ENCODE peak calls at places on chromosomes 6 and 20, in five cellular contexts. M is IMR-90, W is H9, G is neuronal stem cell, C is mesenchymal stem cell. B is an unnamed sample.

GRCh38 chr6:26394289-26394688 is 7.8 kb upstream of the BTN3A1 start:
- DNase-seq in C (peak; percentile 60), G (no peak), M (peak; percentile 77), W (no peak), B (no peak)

GRCh38 chr20:57083072-57083471 is 183.4 kb downstream of the BMP7 start:
- DNase-seq in G (no peak), C (no peak), M (no peak), W (no peak), B (no peak)

GRCh38 chr6:34276881-34277762 is 28.3 kb upstream of the SMIM29 start:
- DNase-seq in M (no peak), G (no peak), C (no peak), W (no peak), B (no peak)

GRCh38 chr6:105784179-105784578 is 302.0 kb upstream of the PRDM1 start:
- DNase-seq in W (no peak), C (no peak), G (no peak), M (no peak), B (no peak)

GRCh38 chr6:16205377-16206144 is 32.8 kb upstream of the GMPR start:
- DNase-seq in G (no peak), W (no peak), M (peak; percentile 91), C (peak; percentile 99), B (no peak)

GRCh38 chr6:150058986-150059385 is 9.9 kb downstream of the ULBP3 start:
- DNase-seq in G (no peak), W (no peak), M (no peak), C (no peak), B (no peak)

GRCh38 chr6:144581807-144582537 is 296.8 kb downstream of the UTRN start:
- DNase-seq in C (peak; percentile 27), G (peak; percentile 11), W (peak; percentile 30), M (peak; percentile 44), B (peak; percentile 56)

GRCh38 chr6:31575335-31575901 is at the start of gene TNF:
- DNase-seq in W (no peak), C (no peak), M (no peak), G (no peak), B (no peak)

GRCh38 chr6:84193140-84193708 is 34.2 kb downstream of the CEP162 start:
- DNase-seq in C (peak; percentile 15), M (peak; percentile 83), G (no peak), W (no peak), B (no peak)

GRCh38 chr6:161186173-161186769 is 87.6 kb downstream of the AGPAT4 start:
- DNase-seq in G (no peak), M (peak; percentile 90), C (peak; percentile 48), W (no peak), B (no peak)

GRCh38 chr6:158037771-158038170 is 56.1 kb downstream of the SYNJ2 start:
- DNase-seq in W (no peak), M (no peak), G (no peak), C (no peak), B (no peak)
- H3K4ac ChIP-seq in W (no peak overlapping the region), M (peak overlapping the region; percentile 99), G (no peak overlapping the region), C (peak overlapping the region; percentile 29), B (no peak overlapping the region)

DNA sequence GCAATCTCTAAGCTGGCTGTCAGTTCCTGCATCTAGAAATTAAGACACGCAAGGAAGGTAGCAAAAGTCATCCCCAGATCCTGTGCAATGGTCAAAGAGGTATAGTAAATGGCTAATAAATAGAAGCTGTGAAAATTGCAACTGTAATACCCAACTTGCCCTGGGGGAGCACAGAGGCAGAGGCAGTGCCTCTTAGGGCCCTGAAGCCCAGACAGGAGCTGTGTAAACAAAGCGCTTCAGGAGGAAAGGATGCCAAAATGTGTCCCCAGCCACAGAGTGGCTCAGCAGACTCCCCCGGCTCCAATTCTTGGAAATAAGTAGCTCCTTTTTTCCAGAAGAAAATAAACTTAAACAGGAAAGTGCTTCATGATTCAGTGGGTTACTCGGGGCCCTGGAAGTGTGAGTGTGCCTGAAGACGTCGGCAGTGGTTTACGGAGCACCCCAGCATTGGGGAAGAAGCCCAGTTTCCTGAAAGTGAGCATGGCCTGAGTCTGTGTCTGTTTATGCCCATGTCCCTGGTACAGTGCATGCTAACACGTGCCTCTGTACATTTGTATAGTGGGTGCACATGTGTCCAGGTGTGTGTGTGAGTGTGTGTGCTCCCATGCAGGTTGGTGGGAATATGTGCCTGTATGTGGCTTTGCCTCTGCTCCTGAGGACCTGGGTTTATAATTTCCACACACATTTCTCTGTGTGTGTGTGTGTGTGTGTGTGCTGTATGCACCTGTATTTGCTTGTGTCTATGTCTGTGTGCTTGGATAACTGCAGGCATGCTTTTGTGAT is 246.7 kb downstream of the MAFB start:
- DNase-seq in C (peak; percentile 25), G (no peak), M (no peak), W (peak; percentile 47), B (peak; percentile 65)
- H3K4ac ChIP-seq in C (no peak overlapping the region), G (no peak overlapping the region), M (no peak overlapping the region), W (no peak overlapping the region), B (no peak overlapping the region)

GRCh38 chr20:50027611-50028105 is 44.9 kb downstream of the SNAI1 start:
- DNase-seq in C (peak; percentile 97), W (no peak), M (peak; percentile 92), G (no peak), B (no peak)
- H3K4ac ChIP-seq in C (peak overlapping the region; percentile 55), W (no peak overlapping the region), M (peak overlapping the region; percentile 96), G (no peak overlapping the region), B (no peak overlapping the region)

GRCh38 chr6:44674226-44675155 is 287.0 kb downstream of the CDC5L start:
- DNase-seq in G (no peak), C (no peak), W (peak; percentile 19), M (no peak), B (no peak)

GRCh38 chr6:44670146-44670545 is 282.6 kb downstream of the CDC5L start:
- DNase-seq in M (no peak), G (no peak), W (no peak), C (no peak), B (no peak)

GRCh38 chr6:44671333-44671732 is 283.8 kb downstream of the CDC5L start:
- DNase-seq in G (no peak), W (no peak), M (no peak), C (no peak), B (no peak)

GRCh38 chr6:44672838-44673237 is 285.3 kb downstream of the CDC5L start:
- DNase-seq in W (peak; percentile 27), M (no peak), C (no peak), G (no peak), B (peak; percentile 68)

GRCh38 chr6:44672086-44672485 is 284.6 kb downstream of the CDC5L start:
- DNase-seq in M (no peak), G (no peak), C (no peak), W (no peak), B (no peak)
- H3K4ac ChIP-seq in M (no peak overlapping the region), G (no peak overlapping the region), C (no peak overlapping the region), W (no peak overlapping the region), B (no peak overlapping the region)

GRCh38 chr20:18055261-18055660 is 2.5 kb downstream of the OVOL2 start:
- DNase-seq in C (no peak), M (no peak), W (peak; percentile 76), G (no peak), B (peak; percentile 82)
- H3K4ac ChIP-seq in C (no peak overlapping the region), M (no peak overlapping the region), W (no peak overlapping the region), G (no peak overlapping the region), B (no peak overlapping the region)

B was measured in mesendoderm.